ENCODE peak calls at places on chromosomes 16 and 17, in six cellular contexts. Y is adipocyte, O is mammary epithelial cell, T is fibroblast of lung, X is NT2/D1, W is HCT116. B is an unnamed sample. For H3K4me1, the result is how much of the 10 kb centered on the place peaks cover.

GRCh38 chr17:39617446-39618251 is 9.1 kb upstream of the PPP1R1B start:
- DNase-seq in Y (peak), O (peak), T (peak), X (no peak), W (no peak), B (peak)

GRCh38 chr16:85910073-85910853 is 11.3 kb downstream of the IRF8 start:
- DNase-seq in Y (no peak), O (no peak), T (no peak), X (no peak), W (no peak), B (no peak)

GRCh38 chr16:69712914-69713581 is 13.3 kb downstream of the NQO1 start:
- DNase-seq in Y (no peak), O (no peak), T (no peak), X (no peak), W (no peak), B (no peak)

GRCh38 chr17:11628374-11628773 is 30.1 kb downstream of the DNAH9 start:
- DNase-seq in Y (no peak), O (no peak), T (no peak), X (no peak), W (no peak), B (no peak)

GRCh38 chr16:1000608-1001007 is 19.0 kb downstream of the SOX8 start:
- DNase-seq in Y (no peak), O (no peak), T (no peak), X (no peak), W (no peak), B (no peak)

GRCh38 chr17:30782206-30782605 is 42.3 kb downstream of the CRLF3 start:
- DNase-seq in Y (peak), O (no peak), T (peak), X (no peak), W (no peak), B (no peak)

GRCh38 chr16:19522369-19523159 is 666 bp upstream of the GDE1 start:
- DNase-seq in Y (no peak), O (no peak), T (no peak), X (no peak), W (no peak), B (no peak)

GRCh38 chr16:12425134-12425941 is 378.3 kb downstream of the CPPED1 start:
- DNase-seq in Y (peak), O (no peak), T (no peak), X (no peak), W (no peak), B (no peak)

GRCh38 chr16:68089067-68089466 is 3.9 kb downstream of the NFATC3 start:
- DNase-seq in Y (no peak), O (no peak), T (no peak), X (no peak), W (no peak), B (no peak)

GRCh38 chr16:55543470-55543869 is 23.0 kb upstream of the CAPNS2 start:
- DNase-seq in Y (peak), O (no peak), T (no peak), X (no peak), W (no peak), B (no peak)

GRCh38 chr17:4972752-4973151 is 5.1 kb upstream of the SPAG7 start:
- DNase-seq in Y (no peak), O (no peak), T (no peak), X (no peak), W (no peak), B (no peak)

GRCh38 chr16:56866955-56867830 is 2.2 kb downstream of the SLC12A3 start:
- DNase-seq in Y (peak), O (peak), T (peak), X (no peak), W (peak), B (peak)

GRCh38 chr17:53627511-53627910 is 195.2 kb upstream of the KIF2B start:
- DNase-seq in Y (peak), O (peak), T (peak), X (no peak), W (no peak), B (no peak)

GRCh38 chr16:51773491-51773890 is 622.4 kb upstream of the SALL1 start:
- DNase-seq in Y (no peak), O (no peak), T (no peak), X (no peak), W (no peak), B (no peak)

GRCh38 chr17:73165616-73166404 is 1.0 kb downstream of the SSTR2 start:
- DNase-seq in Y (peak), O (no peak), T (no peak), X (no peak), W (no peak), B (no peak)

GRCh38 chr16:76653390-76654026 is 376.3 kb downstream of the CNTNAP4 start:
- DNase-seq in Y (peak), O (peak), T (peak), X (peak), W (no peak), B (peak)

GRCh38 chr17:77802811-77803220 is 155.7 kb upstream of the TNRC6C start:
- DNase-seq in Y (peak), O (no peak), T (peak), X (no peak), W (no peak), B (no peak)

GRCh38 chr17:3804503-3804931 is 3.5 kb upstream of the ITGAE start:
- DNase-seq in Y (no peak), O (no peak), T (peak), X (no peak), W (no peak), B (no peak)

GRCh38 chr16:71367243-71367976 is 8.9 kb downstream of the CALB2 start:
- DNase-seq in Y (peak), O (peak), T (peak), X (peak), W (peak), B (peak)

GRCh38 chr16:8989099-8989878 is 25.6 kb upstream of the USP7 start:
- DNase-seq in Y (no peak), O (no peak), T (no peak), X (no peak), W (no peak), B (no peak)

GRCh38 chr17:1908699-1909309 is 79.0 kb downstream of the RPA1 start:
- DNase-seq in Y (peak), O (peak), T (peak), X (peak), W (peak), B (peak)

GRCh38 chr16:81035398-81035974 is at the start of gene ATMIN:
- DNase-seq in Y (peak), O (peak), T (peak), X (peak), W (peak), B (peak)

GRCh38 chr16:85384831-85385462 is 228.2 kb upstream of the GSE1 start:
- DNase-seq in Y (no peak), O (peak), T (no peak), X (no peak), W (no peak), B (no peak)

GRCh38 chr17:10041916-10042588 is 137.0 kb upstream of the RCVRN start:
- DNase-seq in Y (no peak), O (no peak), T (no peak), X (no peak), W (no peak), B (no peak)

GRCh38 chr17:78000351-78000750 is 41.8 kb downstream of the TNRC6C start:
- DNase-seq in Y (peak), O (peak), T (peak), X (no peak), W (no peak), B (no peak)

GRCh38 chr17:82031303-82031884 is at the start of gene RAC3:
- DNase-seq in Y (peak), O (no peak), T (peak), X (no peak), W (no peak), B (peak)

GRCh38 chr16:49681449-49681848 is 174.5 kb downstream of the ZNF423 start:
- DNase-seq in Y (no peak), O (no peak), T (no peak), X (no peak), W (no peak), B (no peak)

GRCh38 chr16:67935096-67935401 is 1.6 kb downstream of the PSMB10 start:
- DNase-seq in Y (peak), O (no peak), T (no peak), X (no peak), W (no peak), B (no peak)

GRCh38 chr17:7133424-7133823 is 18.8 kb upstream of the ASGR2 start:
- DNase-seq in Y (peak), O (no peak), T (no peak), X (peak), W (no peak), B (peak)

GRCh38 chr17:78822552-78822951 is 18.1 kb downstream of the USP36 start:
- DNase-seq in Y (peak), O (no peak), T (peak), X (no peak), W (no peak), B (no peak)

GRCh38 chr16:56315955-56316354 is 109.4 kb downstream of the AMFR start:
- DNase-seq in Y (no peak), O (no peak), T (no peak), X (no peak), W (no peak), B (no peak)

GRCh38 chr16:474420-475122 is 49.1 kb downstream of the RAB11FIP3 start:
- DNase-seq in Y (no peak), O (no peak), T (no peak), X (no peak), W (no peak), B (no peak)

GRCh38 chr17:2996938-2997670 is 66.3 kb downstream of the OR1D5 start:
- DNase-seq in Y (no peak), O (no peak), T (no peak), X (no peak), W (no peak), B (no peak)

GRCh38 chr17:5585814-5586558 is 1.7 kb upstream of the NLRP1 start:
- DNase-seq in Y (no peak), O (peak), T (peak), X (no peak), W (no peak), B (no peak)

GRCh38 chr17:1607971-1608320 is 20.7 kb downstream of the SLC43A2 start:
- DNase-seq in Y (no peak), O (no peak), T (no peak), X (no peak), W (no peak), B (no peak)

GRCh38 chr17:80026359-80027042 is 9.2 kb downstream of the TBC1D16 start:
- DNase-seq in Y (no peak), O (no peak), T (no peak), X (no peak), W (no peak), B (no peak)

GRCh38 chr17:80025140-80025539 is 10.5 kb downstream of the TBC1D16 start:
- DNase-seq in Y (no peak), O (no peak), T (no peak), X (no peak), W (no peak), B (peak)

GRCh38 chr17:80025796-80026195 is 9.9 kb downstream of the TBC1D16 start:
- DNase-seq in Y (no peak), O (no peak), T (no peak), X (no peak), W (no peak), B (no peak)

GRCh38 chr17:80028030-80028429 is 7.6 kb downstream of the TBC1D16 start:
- DNase-seq in Y (no peak), O (no peak), T (no peak), X (no peak), W (no peak), B (no peak)

GRCh38 chr17:80027043-80027435 is 8.6 kb downstream of the TBC1D16 start:
- DNase-seq in Y (no peak), O (no peak), T (no peak), X (no peak), W (no peak), B (no peak)
- H3K4me1 ChIP-seq in Y (half or more), O (under half), T (under half), X (under half), W (under half), B (under half)

DNA sequence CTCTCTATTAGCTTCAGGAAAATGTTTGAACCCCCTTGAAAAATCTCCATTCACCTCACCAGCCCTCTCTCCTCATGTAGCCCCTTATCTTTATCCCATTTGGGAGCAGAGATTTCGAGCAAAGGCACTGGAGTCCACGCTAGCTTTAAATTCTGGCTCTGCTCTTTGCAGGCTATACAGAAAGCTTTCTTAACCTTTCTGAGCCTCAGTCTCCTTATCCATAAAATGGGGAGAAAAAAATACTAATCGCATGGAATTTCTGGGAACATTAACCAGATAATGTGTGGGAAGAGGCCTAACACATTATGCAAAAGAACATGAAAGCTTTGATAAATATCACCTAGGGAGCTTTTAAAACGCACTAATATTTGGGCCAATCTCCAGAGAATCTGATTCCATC is 476.3 kb upstream of the CDH5 start:
- DNase-seq in Y (no peak), O (no peak), T (no peak), X (no peak), W (no peak), B (no peak)
- H3K9ac ChIP-seq in Y (no peak), O (no peak), T (no peak), X (no peak), W (no peak), B (no peak)

GRCh38 chr17:69723316-69723715 is 308.8 kb downstream of the MAP2K6 start:
- DNase-seq in Y (no peak), O (no peak), T (no peak), X (no peak), W (no peak), B (no peak)
- H3K4me3 ChIP-seq in Y (no peak), O (no peak), T (no peak), X (no peak), W (no peak), B (no peak)

DNA sequence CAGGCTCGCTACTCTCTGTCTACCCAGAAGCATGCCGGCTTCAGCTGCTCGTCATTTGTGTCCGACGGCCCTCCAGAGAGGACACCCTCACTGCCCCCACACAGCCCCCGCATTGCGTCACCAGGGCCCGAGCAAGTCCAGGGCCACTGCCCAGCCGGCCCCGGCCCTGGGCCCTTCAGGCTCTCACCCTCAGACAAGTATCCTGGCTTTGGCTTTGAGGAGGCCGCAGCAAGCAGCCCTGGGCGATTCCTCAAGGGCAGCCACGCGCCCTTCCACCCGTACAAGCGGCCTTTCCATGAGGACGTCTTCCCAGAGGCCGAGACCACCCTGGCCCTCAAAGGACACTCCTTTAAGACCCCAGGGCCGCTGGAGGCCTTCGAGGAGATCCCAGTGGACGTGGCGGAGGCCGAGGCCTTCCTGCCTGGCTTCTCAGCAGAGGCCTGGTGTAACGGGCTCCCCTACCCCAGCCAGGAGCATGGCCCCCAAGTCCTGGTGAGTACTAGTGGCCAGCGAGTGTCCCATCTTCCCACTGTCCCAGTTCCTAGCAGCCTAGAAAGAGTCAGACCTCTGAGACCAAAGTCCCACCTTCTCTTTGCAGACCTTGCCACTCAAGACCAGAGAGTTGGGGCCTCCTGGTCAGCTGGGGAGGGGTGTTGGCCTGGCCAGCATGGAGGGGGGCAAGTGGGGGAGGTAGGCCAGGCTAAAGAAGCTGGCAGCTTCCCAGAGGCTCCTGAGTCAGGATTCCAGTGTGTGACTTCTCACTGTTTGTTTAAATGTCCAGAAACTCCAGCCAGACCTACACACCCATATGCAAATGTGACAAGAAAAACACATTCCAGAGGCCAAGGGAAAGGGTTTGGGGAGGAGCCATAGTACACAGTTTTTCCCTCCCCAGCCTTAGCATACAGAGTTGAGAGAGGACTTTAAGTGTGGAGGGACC is 18.6 kb downstream of the FOXN1 start:
- DNase-seq in Y (peak), O (peak), T (peak), X (no peak), W (no peak), B (no peak)
- H3K4me1 ChIP-seq in Y (under half), O (under half), T (under half), X (under half), W (under half), B (under half)

GRCh38 chr17:32126746-32127145 is 15.6 kb upstream of the RHOT1 start:
- DNase-seq in Y (no peak), O (no peak), T (no peak), X (no peak), W (no peak), B (no peak)
- H3K9ac ChIP-seq in Y (peak), O (no peak), T (no peak), X (no peak), W (no peak), B (peak)

DNA sequence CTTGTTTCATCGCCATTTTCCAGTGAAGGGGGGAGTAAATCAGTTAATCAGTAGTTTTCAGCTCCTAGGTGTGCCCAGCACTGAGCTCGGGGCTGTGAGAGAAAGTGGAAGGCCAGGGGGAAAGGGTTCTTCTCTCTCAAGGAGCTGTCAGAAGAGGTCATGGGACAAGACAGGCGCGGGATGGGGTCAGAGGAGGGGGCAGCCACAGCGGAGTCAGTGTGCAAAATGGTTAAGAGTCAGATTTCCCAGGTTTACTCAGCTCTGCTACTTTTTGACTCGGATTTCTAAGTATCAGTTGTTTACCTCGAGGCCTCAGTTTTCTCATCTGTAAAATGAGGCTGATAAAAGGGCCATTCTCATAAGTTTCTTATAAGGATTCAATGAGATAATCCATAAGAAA is 4.3 kb upstream of the XYLT1 start:
- DNase-seq in Y (no peak), O (no peak), T (no peak), X (no peak), W (no peak), B (no peak)
- H3K4me3 ChIP-seq in Y (no peak), O (no peak), T (no peak), X (no peak), W (no peak), B (no peak)

DNA sequence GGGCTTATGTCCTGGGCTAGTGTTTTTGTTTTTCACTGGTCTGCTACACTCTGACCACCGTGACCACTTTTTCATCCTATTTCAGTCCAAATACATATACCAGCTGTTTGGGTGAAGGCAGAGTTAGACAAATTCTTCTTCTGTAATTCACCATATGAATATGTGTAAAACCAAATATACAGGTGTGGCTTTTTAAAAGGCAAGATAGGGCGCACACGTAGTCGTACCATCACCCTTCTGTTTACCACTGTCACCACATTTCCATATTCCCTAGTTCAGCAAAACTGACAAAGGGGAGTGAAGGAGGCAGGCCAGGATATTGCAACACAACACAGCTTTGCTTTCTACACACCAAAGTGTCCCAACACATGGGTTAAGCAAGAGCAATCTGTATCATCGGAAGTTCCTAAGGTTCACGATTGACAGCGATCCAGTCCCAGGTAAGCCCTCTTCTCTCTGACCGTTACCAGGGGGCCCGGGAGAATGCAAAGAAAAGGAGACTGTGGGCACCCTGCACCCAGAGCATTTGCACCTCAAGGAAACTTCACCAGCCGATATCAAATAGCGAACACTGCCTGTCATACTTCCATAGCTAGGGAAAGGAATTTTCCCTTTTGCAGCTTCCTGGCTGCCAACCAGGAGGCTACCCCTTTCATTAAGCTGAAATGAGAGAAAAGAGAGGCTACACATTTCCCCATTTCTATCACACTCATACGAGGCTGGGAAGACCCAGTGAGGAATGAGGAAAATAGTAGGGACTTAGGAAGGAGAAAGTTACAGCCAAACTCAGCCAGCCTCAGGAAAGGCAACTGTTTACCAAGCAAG is 23.1 kb downstream of the CREBBP start:
- DNase-seq in Y (peak), O (peak), T (peak), X (no peak), W (no peak), B (no peak)
- H3K4me1 ChIP-seq in Y (under half), O (under half), T (under half), X (under half), W (under half), B (under half)

DNA sequence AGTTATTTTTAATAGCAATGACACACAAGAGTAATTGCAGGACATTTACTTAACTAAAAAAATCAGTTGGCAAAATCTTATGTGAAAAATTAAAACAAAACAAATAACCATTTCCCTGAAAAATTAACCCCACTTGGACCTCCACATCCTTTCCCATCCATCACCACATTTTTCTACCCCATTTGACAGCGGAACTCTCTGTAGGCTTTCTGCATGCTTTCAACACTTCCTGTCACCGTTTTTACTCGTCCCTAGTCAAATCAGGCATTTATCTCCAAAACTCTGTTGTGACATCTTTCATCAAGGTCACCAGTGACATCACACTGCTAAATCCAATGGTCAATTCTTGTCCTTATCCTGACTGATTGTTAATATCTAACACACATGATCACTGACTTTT is 27.5 kb downstream of the KCNJ16 start:
- DNase-seq in Y (no peak), O (no peak), T (no peak), X (no peak), W (no peak), B (no peak)
- H3K9ac ChIP-seq in Y (no peak), O (no peak), T (no peak), X (no peak), W (no peak), B (no peak)